ENCODE peak calls at places on chromosomes 2 and 18, in four cellular contexts. S, U, O and H are unnamed samples.

GRCh38 chr18:46437019-46437418 is 220.0 kb downstream of the LOXHD1 start:
- DNase-seq in S (no peak), U (no peak), O (peak), H (no peak)

GRCh38 chr2:14867853-14868252 is 235.3 kb downstream of the LRATD1 start:
- DNase-seq in U (no peak), S (no peak), O (no peak), H (no peak)

GRCh38 chr2:19120941-19121750 is 237.3 kb downstream of the OSR1 start:
- DNase-seq in S (no peak), U (no peak), O (no peak), H (peak)

GRCh38 chr2:25586726-25587144 is 86.6 kb downstream of the DTNB start:
- DNase-seq in S (no peak), O (no peak), U (no peak), H (no peak)

GRCh38 chr2:191688934-191689695 is 11.2 kb downstream of the NABP1 start:
- DNase-seq in S (no peak), U (peak), O (no peak), H (no peak)

GRCh38 chr2:166516712-166517303 is 22.8 kb upstream of the SCN7A start:
- DNase-seq in S (no peak), O (peak), U (peak), H (peak)

GRCh38 chr2:215831296-215831913 is 181.9 kb downstream of the MREG start:
- DNase-seq in U (no peak), O (no peak), S (no peak), H (peak)

GRCh38 chr2:219000569-219000960 is 7.3 kb upstream of the CRYBA2 start:
- DNase-seq in S (no peak), U (no peak), O (no peak), H (no peak)

GRCh38 chr2:200861617-200862016 is 2.8 kb downstream of the CLK1 start:
- DNase-seq in U (no peak), S (no peak), O (peak), H (no peak)

GRCh38 chr2:241863021-241863954 is 4.6 kb upstream of the PDCD1 start:
- DNase-seq in S (no peak), O (no peak), U (peak), H (peak)

GRCh38 chr2:42223067-42223636 is 54.0 kb downstream of the EML4 start:
- DNase-seq in S (no peak), U (no peak), O (no peak), H (no peak)

GRCh38 chr2:149715894-149716293 is 128.3 kb upstream of the MMADHC start:
- DNase-seq in U (no peak), S (no peak), O (no peak), H (no peak)

GRCh38 chr2:1907849-1908533 is 163.7 kb upstream of the PXDN start:
- DNase-seq in U (no peak), S (no peak), O (no peak), H (no peak)

GRCh38 chr18:45951021-45951714 is 16.0 kb downstream of the EPG5 start:
- DNase-seq in O (no peak), S (no peak), U (peak), H (no peak)

GRCh38 chr2:96580771-96581170 is 44.2 kb downstream of the ARID5A start:
- DNase-seq in O (peak), U (peak), S (no peak), H (no peak)

GRCh38 chr2:233822101-233822771 is 32.1 kb downstream of the HJURP start:
- DNase-seq in S (no peak), U (no peak), O (no peak), H (no peak)

GRCh38 chr2:232436381-232437129 is 19.4 kb upstream of the ALPI start:
- DNase-seq in S (no peak), O (no peak), U (no peak), H (no peak)

GRCh38 chr2:88950010-88950409 is 258.5 kb downstream of the RPIA start:
- DNase-seq in O (no peak), S (no peak), U (no peak), H (no peak)

GRCh38 chr2:237723613-237724012 is 75.0 kb upstream of the RBM44 start:
- DNase-seq in S (peak), U (no peak), O (no peak), H (peak)

GRCh38 chr2:144367030-144367429 is 152.9 kb downstream of the ZEB2 start:
- DNase-seq in O (no peak), S (no peak), U (no peak), H (no peak)

GRCh38 chr2:98175811-98176210 is 88.8 kb downstream of the VWA3B start:
- DNase-seq in U (no peak), O (no peak), S (no peak), H (no peak)

GRCh38 chr2:221629478-221629877 is 57.4 kb upstream of the EPHA4 start:
- DNase-seq in U (peak), S (no peak), O (no peak), H (no peak)

GRCh38 chr18:13570856-13571495 is 155.4 kb downstream of the FAM210A start:
- DNase-seq in S (no peak), O (no peak), U (no peak), H (no peak)